ENCODE peak calls at places on chromosomes 12 and 14, in eight cellular contexts. N, U, R, Y, C, F, B and I are unnamed samples.

GRCh38 chr14:92122351-92122677 is 545 bp downstream of the CPSF2 start:
- DNase-seq in N (peak), U (peak), R (no peak), Y (no peak), C (peak), F (peak), B (no peak), I (peak)

GRCh38 chr14:23376477-23377200 is at the start of gene CMTM5:
- DNase-seq in N (no peak), U (no peak), R (no peak), Y (no peak), C (no peak), F (peak), B (no peak), I (no peak)

GRCh38 chr12:100159391-100160104 is 16.9 kb upstream of the BLTP3B start:
- DNase-seq in N (no peak), U (no peak), R (no peak), Y (no peak), C (no peak), F (no peak), B (no peak), I (no peak)

GRCh38 chr12:56020437-56021189 is at the start of gene IKZF4:
- DNase-seq in N (no peak), U (no peak), R (no peak), Y (no peak), C (no peak), F (peak), B (peak), I (no peak)

GRCh38 chr12:116689586-116689985 is 48.3 kb downstream of the SPRING1 start:
- DNase-seq in N (no peak), U (no peak), R (no peak), Y (no peak), C (no peak), F (peak), B (no peak), I (no peak)

GRCh38 chr12:116133149-116133548 is 144.3 kb downstream of the MED13L start:
- DNase-seq in N (no peak), U (no peak), R (peak), Y (no peak), C (no peak), F (no peak), B (no peak), I (no peak)

GRCh38 chr14:21399311-21399870 is 15.6 kb upstream of the SUPT16H start:
- DNase-seq in N (no peak), U (no peak), R (no peak), Y (no peak), C (no peak), F (no peak), B (no peak), I (no peak)

GRCh38 chr14:102370305-102370809 is 7.6 kb downstream of the TECPR2 start:
- DNase-seq in N (no peak), U (no peak), R (peak), Y (no peak), C (no peak), F (no peak), B (no peak), I (no peak)

GRCh38 chr14:103286968-103287850 is 46.8 kb upstream of the EIF5 start:
- DNase-seq in N (no peak), U (no peak), R (no peak), Y (no peak), C (no peak), F (no peak), B (no peak), I (no peak)

GRCh38 chr14:104133496-104133895 is 4.9 kb upstream of the KIF26A start:
- DNase-seq in N (no peak), U (no peak), R (no peak), Y (peak), C (no peak), F (no peak), B (no peak), I (no peak)

GRCh38 chr12:132185698-132186097 is 41.4 kb downstream of the NOC4L start:
- DNase-seq in N (no peak), U (no peak), R (no peak), Y (peak), C (no peak), F (no peak), B (no peak), I (no peak)

GRCh38 chr14:99540196-99541032 is 59.2 kb downstream of the CCNK start:
- DNase-seq in N (no peak), U (no peak), R (no peak), Y (peak), C (no peak), F (peak), B (no peak), I (no peak)

GRCh38 chr14:95255487-95255886 is 64.2 kb downstream of the CLMN start:
- DNase-seq in N (peak), U (peak), R (peak), Y (no peak), C (no peak), F (no peak), B (no peak), I (peak)

GRCh38 chr14:95515080-95515489 is 1.4 kb downstream of the SYNE3 start:
- DNase-seq in N (peak), U (no peak), R (no peak), Y (no peak), C (peak), F (no peak), B (no peak), I (no peak)

GRCh38 chr12:108232565-108232964 is 103.5 kb downstream of the WSCD2 start:
- DNase-seq in N (no peak), U (no peak), R (no peak), Y (no peak), C (no peak), F (no peak), B (no peak), I (peak)

GRCh38 chr12:26126340-26127284 is 1.8 kb upstream of the BHLHE41 start:
- DNase-seq in N (peak), U (peak), R (no peak), Y (peak), C (peak), F (peak), B (peak), I (peak)

GRCh38 chr12:39329015-39329414 is 113.9 kb downstream of the KIF21A start:
- DNase-seq in N (no peak), U (no peak), R (no peak), Y (no peak), C (no peak), F (no peak), B (no peak), I (peak)

GRCh38 chr12:107319536-107320030 is 226.2 kb upstream of the CRY1 start:
- DNase-seq in N (peak), U (peak), R (no peak), Y (no peak), C (no peak), F (no peak), B (no peak), I (no peak)

GRCh38 chr12:27031531-27031930 is 9.2 kb downstream of the MED21 start:
- DNase-seq in N (no peak), U (no peak), R (no peak), Y (no peak), C (no peak), F (no peak), B (no peak), I (no peak)

GRCh38 chr12:61879229-61879628 is 381.0 kb upstream of the USP15 start:
- DNase-seq in N (no peak), U (no peak), R (no peak), Y (peak), C (no peak), F (no peak), B (no peak), I (no peak)

GRCh38 chr14:96674121-96674520 is 123.1 kb upstream of the VRK1 start:
- DNase-seq in N (no peak), U (no peak), R (no peak), Y (no peak), C (no peak), F (no peak), B (no peak), I (no peak)

GRCh38 chr12:96416033-96416790 is 16.0 kb upstream of the CDK17 start:
- DNase-seq in N (peak), U (no peak), R (no peak), Y (no peak), C (no peak), F (no peak), B (no peak), I (peak)